ENCODE peak calls at places on chromosomes 2 and 18, in ten cellular contexts. H is dorsolateral prefrontal cortex, M is fibroblast of mammary gland, I is HCT116, F is hepatocyte, R is IMR-90, V is cardiac muscle cell, N is fibroblast of lung, C is brain microvascular endothelial cell, P is fibroblast of pulmonary artery. B is an unnamed sample.

GRCh38 chr2:84969511-84970265 is 1.3 kb upstream of the KCMF1 start:
- DNase-seq in I (no peak), F (no peak), N (peak; percentile 43), R (peak; percentile 31), M (peak; percentile 58), H (no peak), C (no peak), P (peak; percentile 38), V (peak; percentile 34), B (peak; percentile 54)

GRCh38 chr2:132439703-132440398 is 23.2 kb downstream of the GPR39 start:
- DNase-seq in H (no peak), P (peak; percentile 32), C (no peak), I (no peak), V (peak; percentile 20), N (no peak), F (peak; percentile 31), M (peak; percentile 57), R (peak; percentile 45), B (peak; percentile 71)

GRCh38 chr2:14577843-14578242 is 54.7 kb upstream of the LRATD1 start:
- DNase-seq in M (no peak), C (no peak), N (no peak), H (no peak), P (no peak), V (no peak), F (no peak), R (no peak), I (no peak), B (no peak)

GRCh38 chr2:2331905-2332280 is 818 bp upstream of the MYT1L start:
- DNase-seq in I (no peak), M (no peak), P (no peak), N (no peak), H (no peak), C (no peak), R (no peak), V (peak; percentile 5), F (no peak), B (no peak)

GRCh38 chr18:49915352-49915751 is 102.0 kb upstream of the ACAA2 start:
- DNase-seq in F (no peak), M (no peak), I (no peak), V (no peak), N (no peak), P (no peak), H (no peak), C (no peak), R (no peak), B (no peak)

GRCh38 chr2:239392072-239392357 is 8.8 kb downstream of the HDAC4 start:
- DNase-seq in H (no peak), P (no peak), M (no peak), R (no peak), V (no peak), I (no peak), F (no peak), C (no peak), N (no peak), B (no peak)

GRCh38 chr2:107990718-107991117 is 4.4 kb downstream of the SLC5A7 start:
- DNase-seq in H (no peak), I (no peak), V (no peak), P (no peak), F (no peak), R (no peak), C (no peak), M (no peak), N (no peak), B (no peak)

GRCh38 chr2:101710690-101711318 is 13.3 kb downstream of the MAP4K4 start:
- DNase-seq in N (peak; percentile 39), P (no peak), M (peak; percentile 58), I (no peak), C (no peak), R (peak; percentile 65), V (no peak), H (no peak), F (no peak), B (no peak)

GRCh38 chr18:3898866-3899613 is 449.1 kb downstream of the TGIF1 start:
- DNase-seq in N (no peak), H (no peak), I (no peak), P (no peak), R (no peak), F (no peak), C (no peak), M (no peak), V (no peak), B (no peak)
- H3K4me3 ChIP-seq in N (no peak overlapping the region), H (no peak overlapping the region), I (no peak overlapping the region), P (no peak overlapping the region), R (no peak overlapping the region), F (no peak overlapping the region), C (no peak overlapping the region), M (no peak overlapping the region), V (no peak overlapping the region), B (no peak overlapping the region)

GRCh38 chr2:26786207-26787023 is 559 bp downstream of the CENPA start:
- DNase-seq in C (no peak), V (no peak), R (no peak), H (no peak), M (no peak), I (no peak), N (peak; percentile 17), F (no peak), P (no peak), B (no peak)

GRCh38 chr2:26780203-26780760 is 5.6 kb upstream of the CENPA start:
- DNase-seq in C (no peak), M (no peak), N (no peak), R (no peak), I (no peak), P (no peak), V (no peak), H (no peak), F (no peak), B (no peak)

GRCh38 chr2:26782876-26783704 is 2.8 kb upstream of the CENPA start:
- DNase-seq in N (no peak), C (no peak), I (no peak), R (no peak), F (no peak), V (no peak), M (no peak), P (no peak), H (no peak), B (no peak)

GRCh38 chr2:26784570-26785234 is 1.2 kb upstream of the CENPA start:
- DNase-seq in N (no peak), R (no peak), I (no peak), H (no peak), C (no peak), F (no peak), M (no peak), P (no peak), V (no peak), B (no peak)

GRCh38 chr2:26785431-26786206 is at the start of gene CENPA:
- DNase-seq in N (peak; percentile 100), H (peak; percentile 87), V (peak; percentile 99), I (peak; percentile 99), C (peak; percentile 100), R (peak; percentile 100), F (peak; percentile 98), P (peak; percentile 100), M (peak; percentile 100), B (peak; percentile 100)
- TF ChIP-seq CTCF in N (no peak), H (peak; percentile 53), V (peak; percentile 3), I (no peak), C (peak; percentile 18), R (peak; percentile 23), F (peak; percentile 4), P (no peak), M (peak; percentile 3), B (peak; percentile 26)

GRCh38 chr2:39223909-39224308 is 19.9 kb downstream of the CDKL4 start:
- DNase-seq in C (no peak), M (no peak), V (no peak), F (no peak), N (no peak), P (no peak), R (no peak), H (no peak), I (no peak), B (no peak)

GRCh38 chr2:39225564-39225963 is 18.2 kb downstream of the CDKL4 start:
- DNase-seq in F (no peak), C (no peak), R (no peak), H (no peak), M (no peak), N (no peak), V (no peak), P (no peak), I (no peak), B (no peak)

GRCh38 chr2:39228413-39229209 is 15.2 kb downstream of the CDKL4 start:
- DNase-seq in C (no peak), N (no peak), H (no peak), I (no peak), P (peak; percentile 13), M (no peak), V (peak; percentile 12), R (no peak), F (no peak), B (peak; percentile 14)

GRCh38 chr2:39232141-39232540 is 11.6 kb downstream of the CDKL4 start:
- DNase-seq in P (no peak), C (no peak), N (no peak), M (no peak), I (no peak), V (no peak), F (no peak), H (no peak), R (peak; percentile 15), B (no peak)

DNA sequence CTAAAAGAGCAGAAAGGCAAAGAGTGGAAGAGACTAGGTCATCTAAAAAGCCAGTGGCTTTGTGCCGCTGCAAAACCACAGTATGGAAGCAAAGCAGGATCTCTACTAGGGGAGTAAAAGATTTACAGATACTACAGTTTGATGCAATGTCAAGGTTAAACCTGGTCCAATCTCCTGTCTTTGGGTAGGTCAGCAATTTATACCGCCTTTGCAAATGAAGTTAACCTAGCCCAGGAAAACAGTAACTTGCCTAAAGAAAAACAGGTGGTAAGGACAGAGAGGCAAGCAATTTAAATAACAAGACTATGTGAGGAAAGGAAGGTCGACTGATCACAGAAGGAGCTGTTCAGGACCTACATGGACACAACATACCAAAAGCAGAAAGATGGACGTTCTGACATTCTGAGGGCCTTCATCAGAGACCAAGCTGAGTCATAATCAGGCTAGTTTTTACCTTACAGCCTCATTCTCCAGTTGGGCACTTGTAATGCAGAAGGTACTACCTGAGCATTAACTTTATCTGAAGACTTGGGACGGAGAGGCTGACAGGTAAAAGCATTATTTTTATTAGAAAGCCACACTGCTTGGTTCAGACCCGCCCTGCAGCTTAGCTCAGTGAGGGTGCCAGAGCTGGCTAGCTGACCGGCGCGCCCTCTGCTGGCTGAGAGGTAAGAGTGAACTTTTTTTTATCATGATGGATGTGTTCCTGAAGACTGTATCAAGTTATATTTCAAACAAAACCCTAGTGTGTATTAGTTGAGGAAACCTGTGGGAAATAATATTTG is 15.9 kb downstream of the CDKL4 start:
- DNase-seq in R (peak; percentile 62), M (peak; percentile 65), N (peak; percentile 76), C (peak; percentile 69), F (peak; percentile 86), I (peak; percentile 29), H (peak; percentile 76), P (peak; percentile 80), V (peak; percentile 84), B (peak; percentile 89)
- H3K4me3 ChIP-seq in R (no peak overlapping the region), M (no peak overlapping the region), N (peak overlapping the region; percentile 45), C (peak overlapping the region; percentile 50), F (no peak overlapping the region), I (no peak overlapping the region), H (peak overlapping the region; percentile 33), P (peak overlapping the region; percentile 36), V (peak overlapping the region; percentile 13), B (peak overlapping the region; percentile 52)

GRCh38 chr18:21930177-21930576 is 189.6 kb downstream of the MIB1 start:
- DNase-seq in C (no peak), R (no peak), F (no peak), H (no peak), M (no peak), N (no peak), I (no peak), V (no peak), P (no peak), B (no peak)

GRCh38 chr18:21933931-21934765 is 193.6 kb downstream of the MIB1 start:
- DNase-seq in C (no peak), N (no peak), R (no peak), F (no peak), H (no peak), V (no peak), M (no peak), P (no peak), I (no peak), B (no peak)

GRCh38 chr18:21934766-21935015 is 194.1 kb downstream of the MIB1 start:
- DNase-seq in H (no peak), C (no peak), N (no peak), I (no peak), R (no peak), F (no peak), P (no peak), V (no peak), M (no peak), B (no peak)

DNA sequence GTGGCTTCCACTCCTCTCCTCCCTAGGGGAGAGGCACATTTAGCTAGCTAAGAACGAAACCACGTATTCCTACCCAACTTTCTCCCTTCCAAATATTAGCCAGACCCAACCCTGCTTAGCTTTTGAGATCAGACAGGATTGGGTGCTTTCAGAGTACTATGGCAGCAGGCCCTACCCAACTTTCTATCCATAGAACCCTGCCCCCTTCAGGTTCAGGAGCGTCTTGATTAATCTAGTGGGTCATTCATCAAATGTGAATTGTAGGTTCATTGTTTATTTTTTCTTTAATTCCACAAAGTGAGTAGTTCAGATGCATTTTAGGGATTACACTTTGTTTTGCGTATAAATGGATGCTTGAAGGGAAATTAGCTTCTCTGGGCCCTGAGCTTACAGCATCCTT is 188.3 kb downstream of the MIB1 start:
- DNase-seq in R (no peak), H (no peak), M (no peak), N (no peak), V (no peak), P (no peak), I (no peak), F (no peak), C (no peak), B (no peak)
- TF ChIP-seq CTCF in R (no peak), H (no peak), M (no peak), N (no peak), V (no peak), P (no peak), I (no peak), F (no peak), C (no peak), B (no peak)